ENCODE peak calls at places on chromosomes 13 and 19, in ten cellular contexts. B is lung, M is cardiac fibroblast, Q is body of pancreas, C is heart right ventricle, J is psoas muscle, H is colonic mucosa, E is fibroblast of pulmonary artery, L is Peyer's patch, O is lower leg skin. I is an unnamed sample.

GRCh38 chr19:42295831-42296525 is 6.0 kb upstream of the PRR19 start:
- DNase-seq in B (peak; percentile 81), M (peak; percentile 66), Q (peak; percentile 83), C (peak; percentile 89), J (peak; percentile 91), H (peak; percentile 93), E (peak; percentile 66), L (peak; percentile 95), O (peak; percentile 97), I (no peak)

GRCh38 chr13:25377244-25377962 is 5.6 kb downstream of the ATP8A2 start:
- DNase-seq in B (no peak), M (no peak), Q (no peak), C (no peak), J (no peak), H (no peak), E (no peak), L (no peak), O (no peak), I (no peak)

GRCh38 chr19:56132316-56132822 is 8.7 kb upstream of the ZNF444 start:
- DNase-seq in B (peak; percentile 78), M (peak; percentile 83), Q (no peak), C (no peak), J (no peak), H (no peak), E (peak; percentile 56), L (no peak), O (no peak), I (no peak)

GRCh38 chr13:51518847-51519246 is 65.4 kb upstream of the WDFY2 start:
- DNase-seq in B (no peak), M (no peak), Q (no peak), C (no peak), J (no peak), H (no peak), E (no peak), L (no peak), O (no peak), I (peak; percentile 37)

GRCh38 chr13:23021921-23022320 is 158.9 kb upstream of the SGCG start:
- DNase-seq in B (no peak), M (no peak), Q (no peak), C (no peak), J (no peak), H (no peak), E (no peak), L (no peak), O (no peak), I (no peak)

GRCh38 chr19:10189631-10190425 is 4.9 kb downstream of the DNMT1 start:
- DNase-seq in B (no peak), M (no peak), Q (no peak), C (no peak), J (no peak), H (no peak), E (no peak), L (no peak), O (no peak), I (no peak)

GRCh38 chr19:5547881-5548280 is 19.9 kb downstream of the TINCR start:
- DNase-seq in B (no peak), M (peak; percentile 61), Q (no peak), C (no peak), J (no peak), H (no peak), E (peak; percentile 43), L (peak; percentile 50), O (no peak), I (peak; percentile 13)

GRCh38 chr19:15238639-15239155 is 6.4 kb upstream of the EPHX3 start:
- DNase-seq in B (no peak), M (no peak), Q (no peak), C (peak; percentile 50), J (no peak), H (no peak), E (no peak), L (no peak), O (no peak), I (no peak)

GRCh38 chr19:19656451-19657396 is 6.8 kb downstream of the ATP13A1 start:
- DNase-seq in B (no peak), M (no peak), Q (no peak), C (no peak), J (peak; percentile 42), H (no peak), E (no peak), L (no peak), O (no peak), I (no peak)

GRCh38 chr19:3593156-3593555 is 7.9 kb downstream of the GIPC3 start:
- DNase-seq in B (no peak), M (no peak), Q (no peak), C (no peak), J (no peak), H (no peak), E (no peak), L (no peak), O (no peak), I (no peak)

GRCh38 chr19:49116544-49116943 is 2.4 kb downstream of the LIN7B start:
- DNase-seq in B (no peak), M (no peak), Q (no peak), C (no peak), J (no peak), H (peak; percentile 42), E (no peak), L (peak; percentile 62), O (no peak), I (no peak)

GRCh38 chr13:90686438-90686837 is 661.0 kb upstream of the MIR17HG start:
- DNase-seq in B (no peak), M (peak; percentile 91), Q (no peak), C (no peak), J (no peak), H (no peak), E (peak; percentile 95), L (no peak), O (no peak), I (peak; percentile 68)

GRCh38 chr19:29370276-29370675 is 155.5 kb upstream of the VSTM2B start:
- DNase-seq in B (peak; percentile 9), M (no peak), Q (no peak), C (no peak), J (no peak), H (no peak), E (no peak), L (no peak), O (no peak), I (no peak)

GRCh38 chr13:39036212-39036611 is 1.7 kb downstream of the PROSER1 start:
- DNase-seq in B (no peak), M (peak; percentile 29), Q (no peak), C (no peak), J (no peak), H (peak; percentile 30), E (peak; percentile 44), L (no peak), O (no peak), I (no peak)

DNA sequence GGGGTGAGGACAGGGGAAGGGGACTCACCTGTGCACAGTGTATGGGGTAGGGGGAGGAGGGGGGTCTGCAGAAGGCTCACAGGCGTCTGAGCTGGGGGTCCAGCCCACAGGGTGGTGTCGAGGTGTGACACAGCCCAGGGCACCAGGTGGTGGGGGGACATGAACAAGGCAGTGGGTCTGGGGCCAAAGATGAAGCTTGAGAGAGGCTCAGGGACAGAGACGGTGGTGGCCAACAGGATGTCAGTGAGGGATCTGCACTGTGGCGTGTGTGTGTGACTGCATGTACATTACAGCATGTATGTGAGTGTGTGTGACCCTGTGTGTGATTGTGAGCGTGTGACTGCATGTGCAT is 1.7 kb downstream of the ADAMTS10 start:
- DNase-seq in B (no peak), M (no peak), Q (no peak), C (no peak), J (no peak), H (no peak), E (no peak), L (no peak), O (no peak), I (no peak)
- H3K4me3 ChIP-seq in B (no peak overlapping the region), M (peak overlapping the region; percentile 67), Q (no peak overlapping the region), C (peak overlapping the region; percentile 76), J (peak overlapping the region; percentile 66), H (no peak overlapping the region), E (peak overlapping the region; percentile 88), L (no peak overlapping the region), O (no peak overlapping the region), I (peak overlapping the region; percentile 84)

GRCh38 chr13:49821216-49821820 is 28.8 kb upstream of the KPNA3 start:
- DNase-seq in B (no peak), M (peak; percentile 19), Q (no peak), C (no peak), J (no peak), H (no peak), E (peak; percentile 9), L (no peak), O (no peak), I (no peak)
- TF ChIP-seq CTCF in B (no peak), M (no peak), Q (no peak), C (peak; percentile 11), J (no peak), H (no peak), E (no peak), L (no peak), O (no peak), I (no peak)

DNA sequence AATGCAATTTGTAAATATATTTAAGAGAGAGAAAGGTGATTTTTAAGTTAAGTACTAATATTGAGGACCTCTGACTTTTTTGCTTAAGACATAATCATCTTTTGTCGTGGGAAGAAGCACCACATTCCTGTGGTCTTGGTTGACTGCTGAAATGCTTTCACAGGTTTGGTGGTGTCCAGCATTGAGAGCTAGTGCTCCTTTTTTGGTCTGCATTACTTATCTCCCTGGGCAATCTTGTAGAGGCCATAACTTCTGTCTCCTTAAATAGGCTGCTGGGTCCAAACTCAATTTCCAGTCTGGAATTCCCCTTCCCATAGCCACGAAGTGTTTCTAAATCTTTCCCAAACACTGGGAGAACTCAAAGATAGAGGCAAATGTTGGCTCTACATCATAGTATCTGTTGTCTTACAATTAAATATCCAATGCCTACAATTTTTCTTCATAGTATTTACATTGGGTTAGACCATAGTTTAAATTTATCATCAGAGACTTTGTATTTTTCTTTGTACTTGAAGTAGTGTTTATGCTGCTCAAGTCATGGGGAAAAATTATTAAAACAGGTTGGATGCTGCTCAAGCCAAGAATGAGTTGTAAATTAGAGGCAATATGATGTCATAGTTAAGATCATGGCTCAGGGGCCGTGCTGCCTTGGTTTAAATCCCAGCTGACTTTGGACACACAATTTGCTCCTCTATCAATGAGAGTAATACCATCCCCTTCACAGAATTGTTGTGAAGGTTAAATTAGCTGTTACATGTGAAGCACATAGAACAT is 105.6 kb downstream of the POSTN start:
- DNase-seq in B (no peak), M (peak; percentile 55), Q (no peak), C (no peak), J (no peak), H (no peak), E (peak; percentile 73), L (no peak), O (no peak), I (peak; percentile 94)
- H3K4me3 ChIP-seq in B (no peak overlapping the region), M (no peak overlapping the region), Q (no peak overlapping the region), C (no peak overlapping the region), J (no peak overlapping the region), H (no peak overlapping the region), E (no peak overlapping the region), L (no peak overlapping the region), O (no peak overlapping the region), I (no peak overlapping the region)

GRCh38 chr13:80751854-80752253 is 410.9 kb upstream of the SPRY2 start:
- DNase-seq in B (no peak), M (no peak), Q (no peak), C (no peak), J (no peak), H (no peak), E (no peak), L (no peak), O (no peak), I (no peak)

GRCh38 chr13:80753951-80754350 is 413.0 kb upstream of the SPRY2 start:
- DNase-seq in B (no peak), M (no peak), Q (no peak), C (no peak), J (no peak), H (no peak), E (no peak), L (no peak), O (no peak), I (no peak)

GRCh38 chr13:80755925-80756324 is 415.0 kb upstream of the SPRY2 start:
- DNase-seq in B (no peak), M (peak; percentile 9), Q (no peak), C (no peak), J (no peak), H (no peak), E (no peak), L (no peak), O (no peak), I (no peak)

GRCh38 chr13:80757694-80758093 is 416.8 kb upstream of the SPRY2 start:
- DNase-seq in B (no peak), M (no peak), Q (no peak), C (no peak), J (no peak), H (no peak), E (no peak), L (no peak), O (no peak), I (no peak)
- TF ChIP-seq CTCF in B (no peak), M (no peak), Q (no peak), C (no peak), J (no peak), H (no peak), E (no peak), L (no peak), O (no peak), I (no peak)

I was measured in brain microvascular endothelial cell.